ENCODE peak calls at places on chromosomes 12 and 14, in ten cellular contexts. One of them, this sample, is unnamed.

GRCh38 chr12:115806000-115806399 is 471.5 kb downstream of the MED13L start:
- DNase-seq in AG10803: no peak
- DNase-seq in left cardiac atrium: no peak
- DNase-seq in T follicular helper cell: no peak
- DNase-seq in progenitor cell of endocrine pancreas: no peak
- DNase-seq in KBM-7: no peak
- DNase-seq in GM04504: no peak
- DNase-seq in Caco-2: no peak
- DNase-seq in ELR: no peak
- DNase-seq in CD8-positive, alpha-beta memory T cell: no peak
- DNase-seq in this sample: no peak

GRCh38 chr14:31360919-31361662 is 59.3 kb downstream of the HEATR5A start:
- DNase-seq in left cardiac atrium: no peak
- DNase-seq in Caco-2: no peak
- DNase-seq in GM04504: peak; percentile 26
- DNase-seq in ELR: peak; percentile 87
- DNase-seq in CD8-positive, alpha-beta memory T cell: no peak
- DNase-seq in KBM-7: no peak
- DNase-seq in T follicular helper cell: no peak
- DNase-seq in AG10803: peak; percentile 75
- DNase-seq in progenitor cell of endocrine pancreas: no peak
- DNase-seq in this sample: peak; percentile 85

GRCh38 chr14:31992051-31992450 is 85.1 kb upstream of the ARHGAP5 start:
- DNase-seq in KBM-7: no peak
- DNase-seq in GM04504: peak; percentile 90
- DNase-seq in CD8-positive, alpha-beta memory T cell: no peak
- DNase-seq in ELR: peak; percentile 70
- DNase-seq in AG10803: peak; percentile 98
- DNase-seq in Caco-2: no peak
- DNase-seq in left cardiac atrium: no peak
- DNase-seq in T follicular helper cell: no peak
- DNase-seq in progenitor cell of endocrine pancreas: no peak
- DNase-seq in this sample: peak; percentile 85

GRCh38 chr14:67436006-67436866 is 24.3 kb upstream of the PLEK2 start:
- DNase-seq in CD8-positive, alpha-beta memory T cell: no peak
- DNase-seq in GM04504: no peak
- DNase-seq in left cardiac atrium: no peak
- DNase-seq in ELR: no peak
- DNase-seq in Caco-2: no peak
- DNase-seq in T follicular helper cell: no peak
- DNase-seq in KBM-7: no peak
- DNase-seq in AG10803: no peak
- DNase-seq in progenitor cell of endocrine pancreas: no peak
- DNase-seq in this sample: peak; percentile 22

GRCh38 chr12:72075891-72076557 is 137.4 kb downstream of the TPH2 start:
- DNase-seq in ELR: no peak
- DNase-seq in CD8-positive, alpha-beta memory T cell: no peak
- DNase-seq in T follicular helper cell: no peak
- DNase-seq in Caco-2: no peak
- DNase-seq in left cardiac atrium: no peak
- DNase-seq in GM04504: no peak
- DNase-seq in AG10803: no peak
- DNase-seq in progenitor cell of endocrine pancreas: no peak
- DNase-seq in KBM-7: no peak
- DNase-seq in this sample: no peak

GRCh38 chr14:100654814-100655795 is 67.9 kb upstream of the BEGAIN start:
- DNase-seq in Caco-2: peak; percentile 59
- DNase-seq in left cardiac atrium: no peak
- DNase-seq in ELR: no peak
- DNase-seq in GM04504: no peak
- DNase-seq in progenitor cell of endocrine pancreas: peak; percentile 55
- DNase-seq in KBM-7: peak; percentile 72
- DNase-seq in AG10803: no peak
- DNase-seq in CD8-positive, alpha-beta memory T cell: peak; percentile 22
- DNase-seq in T follicular helper cell: peak; percentile 26
- DNase-seq in this sample: peak; percentile 51

GRCh38 chr14:95189400-95190162 is 32.3 kb upstream of the DICER1 start:
- DNase-seq in CD8-positive, alpha-beta memory T cell: no peak
- DNase-seq in AG10803: peak; percentile 15
- DNase-seq in T follicular helper cell: no peak
- DNase-seq in GM04504: no peak
- DNase-seq in KBM-7: no peak
- DNase-seq in left cardiac atrium: no peak
- DNase-seq in Caco-2: no peak
- DNase-seq in ELR: no peak
- DNase-seq in progenitor cell of endocrine pancreas: no peak
- DNase-seq in this sample: no peak

GRCh38 chr14:77027538-77028383 is 747 bp downstream of the IRF2BPL start:
- DNase-seq in ELR: peak; percentile 71
- DNase-seq in left cardiac atrium: peak; percentile 79
- DNase-seq in AG10803: peak; percentile 75
- DNase-seq in GM04504: no peak
- DNase-seq in KBM-7: peak; percentile 58
- DNase-seq in Caco-2: peak; percentile 73
- DNase-seq in progenitor cell of endocrine pancreas: peak; percentile 45
- DNase-seq in T follicular helper cell: peak; percentile 54
- DNase-seq in CD8-positive, alpha-beta memory T cell: peak; percentile 57
- DNase-seq in this sample: peak; percentile 86

GRCh38 chr14:85125331-85125730 is 404.6 kb upstream of the FLRT2 start:
- DNase-seq in progenitor cell of endocrine pancreas: no peak
- DNase-seq in CD8-positive, alpha-beta memory T cell: no peak
- DNase-seq in ELR: no peak
- DNase-seq in KBM-7: no peak
- DNase-seq in Caco-2: no peak
- DNase-seq in left cardiac atrium: no peak
- DNase-seq in T follicular helper cell: no peak
- DNase-seq in AG10803: no peak
- DNase-seq in GM04504: no peak
- DNase-seq in this sample: no peak

GRCh38 chr14:101026341-101026740 is 122.8 kb upstream of the RTL1 start:
- DNase-seq in T follicular helper cell: no peak
- DNase-seq in left cardiac atrium: no peak
- DNase-seq in progenitor cell of endocrine pancreas: no peak
- DNase-seq in Caco-2: no peak
- DNase-seq in CD8-positive, alpha-beta memory T cell: no peak
- DNase-seq in GM04504: no peak
- DNase-seq in AG10803: no peak
- DNase-seq in ELR: no peak
- DNase-seq in KBM-7: no peak
- DNase-seq in this sample: no peak

GRCh38 chr12:52069410-52070242 is at the start of gene ATG101:
- DNase-seq in AG10803: peak; percentile 96
- DNase-seq in Caco-2: peak; percentile 96
- DNase-seq in left cardiac atrium: peak; percentile 93
- DNase-seq in KBM-7: peak; percentile 95
- DNase-seq in CD8-positive, alpha-beta memory T cell: peak; percentile 81
- DNase-seq in GM04504: peak; percentile 93
- DNase-seq in ELR: peak; percentile 98
- DNase-seq in progenitor cell of endocrine pancreas: peak; percentile 73
- DNase-seq in T follicular helper cell: peak; percentile 76
- DNase-seq in this sample: peak; percentile 98

GRCh38 chr14:54772451-54772881 is 130.2 kb downstream of the GCH1 start:
- DNase-seq in T follicular helper cell: no peak
- DNase-seq in ELR: peak; percentile 81
- DNase-seq in GM04504: peak; percentile 37
- DNase-seq in Caco-2: no peak
- DNase-seq in progenitor cell of endocrine pancreas: no peak
- DNase-seq in left cardiac atrium: no peak
- DNase-seq in KBM-7: no peak
- DNase-seq in AG10803: peak; percentile 71
- DNase-seq in CD8-positive, alpha-beta memory T cell: no peak
- DNase-seq in this sample: peak; percentile 73

This sample was measured in GM23248.